ENCODE peak calls at places on chromosomes 3 and 15, in five cellular contexts. G is K562, R is SK-N-SH, O is HepG2, C is GM12878. K is an unnamed sample.

GRCh38 chr3:113270786-113271185 is 59.4 kb downstream of the BOC start:
- DNase-seq in G (no peak), R (no peak), O (no peak), C (no peak), K (no peak)

GRCh38 chr3:9448643-9449042 is 51.2 kb downstream of the SETD5 start:
- DNase-seq in G (no peak), R (no peak), O (no peak), C (no peak), K (no peak)

GRCh38 chr3:47028146-47028545 is 48.7 kb downstream of the NBEAL2 start:
- DNase-seq in G (no peak), R (no peak), O (no peak), C (no peak), K (no peak)

GRCh38 chr3:62990704-62991413 is 115.6 kb upstream of the CADPS start:
- DNase-seq in G (no peak), R (no peak), O (no peak), C (no peak), K (no peak)

GRCh38 chr3:185715091-185715490 is 109.8 kb downstream of the IGF2BP2 start:
- DNase-seq in G (no peak), R (no peak), O (no peak), C (no peak), K (no peak)

GRCh38 chr15:64847448-64847847 is 5.7 kb downstream of the PLEKHO2 start:
- DNase-seq in G (no peak), R (no peak), O (no peak), C (no peak), K (no peak)

GRCh38 chr3:204102-204501 is 7.5 kb downstream of the CHL1 start:
- DNase-seq in G (no peak), R (no peak), O (no peak), C (no peak), K (no peak)

GRCh38 chr15:92020207-92020606 is 166.7 kb downstream of the SLCO3A1 start:
- DNase-seq in G (no peak), R (no peak), O (no peak), C (no peak), K (no peak)

GRCh38 chr3:3927198-3927597 is 128.0 kb downstream of the LRRN1 start:
- DNase-seq in G (no peak), R (no peak), O (no peak), C (no peak), K (no peak)

GRCh38 chr3:46705751-46706572 is 4.8 kb downstream of the TMIE start:
- DNase-seq in G (no peak), R (no peak), O (no peak), C (no peak), K (no peak)

GRCh38 chr3:117404153-117404552 is 694.6 kb downstream of the TUSC7 start:
- DNase-seq in G (no peak), R (no peak), O (no peak), C (no peak), K (no peak)

GRCh38 chr15:60737217-60737616 is 258.3 kb upstream of the ICE2 start:
- DNase-seq in G (peak; percentile 11), R (no peak), O (no peak), C (no peak), K (no peak)

DNA sequence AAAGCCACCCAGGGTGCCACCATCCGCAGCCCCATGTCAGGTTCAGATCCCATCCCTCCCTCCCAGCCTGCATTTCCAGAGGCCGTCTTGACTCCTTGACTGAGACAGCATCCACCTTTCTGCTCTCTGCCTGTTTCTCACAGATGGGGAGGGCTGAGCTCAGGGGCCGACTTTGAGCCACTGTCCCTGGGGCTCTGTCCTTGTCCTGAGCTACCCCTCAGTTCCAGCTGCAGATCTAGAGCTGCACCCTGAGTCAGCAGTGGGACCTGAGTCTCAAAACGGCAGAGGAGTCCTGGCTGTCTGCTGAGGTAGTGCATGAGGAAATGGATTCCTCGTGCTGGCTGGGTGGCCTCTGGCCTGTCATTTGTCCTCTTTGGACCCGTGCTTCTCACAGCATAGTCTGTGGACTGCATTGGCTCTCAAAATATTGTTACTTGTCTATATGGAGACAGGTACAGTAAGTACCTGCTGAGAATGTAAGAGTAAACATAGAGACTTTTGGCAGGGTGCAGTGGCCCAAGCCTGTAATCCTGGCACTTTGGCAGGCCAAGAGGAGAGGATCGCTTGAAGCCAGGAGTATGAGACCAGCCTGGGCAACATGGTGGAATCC is 22.3 kb downstream of the RPLP1 start:
- DNase-seq in G (no peak), R (no peak), O (no peak), C (no peak), K (no peak)
- TF ChIP-seq POLR2AphosphoS5 in G (no peak), R (no peak), O (no peak), C (no peak), K (no peak)

DNA sequence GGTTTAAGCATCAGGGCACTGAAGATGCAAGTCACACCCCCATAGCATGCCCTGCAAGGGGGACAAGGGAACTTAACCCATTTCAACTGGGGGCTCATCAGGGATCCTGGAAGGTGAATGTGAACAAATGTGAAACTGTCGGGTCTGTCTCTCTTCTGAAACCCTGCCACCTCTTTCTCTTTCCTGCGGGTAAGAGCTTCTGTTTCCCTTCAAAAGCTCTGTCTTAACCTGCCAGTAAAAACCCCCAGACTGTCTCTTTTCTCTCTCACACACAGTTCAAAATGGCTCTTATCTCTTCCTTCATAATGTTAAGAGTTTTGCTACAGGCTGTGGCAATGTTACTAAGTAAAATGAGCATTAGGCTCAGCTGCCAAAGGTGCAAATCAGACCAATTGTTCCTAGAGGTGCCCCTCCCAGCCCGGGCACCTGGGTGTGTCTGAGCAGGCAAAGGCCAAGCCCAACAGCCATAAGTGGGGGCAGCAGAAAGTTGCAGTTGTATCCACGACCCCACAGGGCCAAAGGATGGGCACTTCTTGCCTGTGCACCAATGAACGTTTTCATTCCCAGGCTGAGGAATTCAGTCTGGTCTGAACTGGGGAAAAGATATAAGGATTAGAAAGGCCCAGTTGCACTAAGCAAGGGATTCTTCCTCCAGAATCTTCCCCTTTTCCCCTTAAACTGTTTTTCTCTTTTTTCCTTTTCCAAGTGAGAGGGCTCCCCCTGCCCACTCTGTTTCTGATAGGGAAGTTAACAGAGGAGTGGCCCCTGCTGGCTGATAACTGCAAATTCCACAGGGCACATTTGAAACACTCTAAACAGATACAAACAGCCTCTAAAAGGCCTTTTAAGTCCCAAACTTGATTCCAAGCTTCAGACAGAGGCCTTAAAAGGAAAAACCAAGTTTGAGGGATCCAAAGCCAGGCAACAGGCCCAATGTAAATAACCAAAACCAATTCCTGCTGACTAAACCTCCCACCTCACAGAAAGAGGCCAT is 113.8 kb upstream of the EPHA6 start:
- DNase-seq in G (no peak), R (no peak), O (no peak), C (no peak), K (no peak)
- TF ChIP-seq GABPA in G (no peak), R (no peak), O (no peak), C (no peak), K (no peak)

GRCh38 chr15:59327942-59328341 is 44.7 kb downstream of the MYO1E start:
- DNase-seq in G (no peak), R (no peak), O (no peak), C (no peak), K (peak; percentile 16)

GRCh38 chr15:59332009-59332408 is 40.7 kb downstream of the MYO1E start:
- DNase-seq in G (no peak), R (no peak), O (no peak), C (no peak), K (no peak)

GRCh38 chr15:59330649-59331048 is 42.0 kb downstream of the MYO1E start:
- DNase-seq in G (no peak), R (no peak), O (peak; percentile 10), C (no peak), K (no peak)

GRCh38 chr15:59329091-59329490 is 43.6 kb downstream of the MYO1E start:
- DNase-seq in G (no peak), R (no peak), O (no peak), C (no peak), K (no peak)

GRCh38 chr15:59329570-59330350 is 42.9 kb downstream of the MYO1E start:
- DNase-seq in G (no peak), R (no peak), O (peak; percentile 76), C (no peak), K (no peak)
- TF ChIP-seq REST in G (no peak), R (no peak), O (no peak), C (no peak), K (no peak)

GRCh38 chr15:82674873-82675272 is 27.7 kb upstream of the CPEB1 start:
- DNase-seq in G (no peak), R (no peak), O (no peak), C (no peak), K (no peak)

GRCh38 chr15:82677720-82678323 is 30.7 kb upstream of the CPEB1 start:
- DNase-seq in G (peak; percentile 34), R (no peak), O (no peak), C (no peak), K (no peak)

GRCh38 chr15:82681371-82681770 is 28.3 kb downstream of the AP3B2 start:
- DNase-seq in G (no peak), R (no peak), O (no peak), C (no peak), K (no peak)

GRCh38 chr15:82679626-82680199 is 30.0 kb downstream of the AP3B2 start:
- DNase-seq in G (no peak), R (no peak), O (no peak), C (no peak), K (no peak)

DNA sequence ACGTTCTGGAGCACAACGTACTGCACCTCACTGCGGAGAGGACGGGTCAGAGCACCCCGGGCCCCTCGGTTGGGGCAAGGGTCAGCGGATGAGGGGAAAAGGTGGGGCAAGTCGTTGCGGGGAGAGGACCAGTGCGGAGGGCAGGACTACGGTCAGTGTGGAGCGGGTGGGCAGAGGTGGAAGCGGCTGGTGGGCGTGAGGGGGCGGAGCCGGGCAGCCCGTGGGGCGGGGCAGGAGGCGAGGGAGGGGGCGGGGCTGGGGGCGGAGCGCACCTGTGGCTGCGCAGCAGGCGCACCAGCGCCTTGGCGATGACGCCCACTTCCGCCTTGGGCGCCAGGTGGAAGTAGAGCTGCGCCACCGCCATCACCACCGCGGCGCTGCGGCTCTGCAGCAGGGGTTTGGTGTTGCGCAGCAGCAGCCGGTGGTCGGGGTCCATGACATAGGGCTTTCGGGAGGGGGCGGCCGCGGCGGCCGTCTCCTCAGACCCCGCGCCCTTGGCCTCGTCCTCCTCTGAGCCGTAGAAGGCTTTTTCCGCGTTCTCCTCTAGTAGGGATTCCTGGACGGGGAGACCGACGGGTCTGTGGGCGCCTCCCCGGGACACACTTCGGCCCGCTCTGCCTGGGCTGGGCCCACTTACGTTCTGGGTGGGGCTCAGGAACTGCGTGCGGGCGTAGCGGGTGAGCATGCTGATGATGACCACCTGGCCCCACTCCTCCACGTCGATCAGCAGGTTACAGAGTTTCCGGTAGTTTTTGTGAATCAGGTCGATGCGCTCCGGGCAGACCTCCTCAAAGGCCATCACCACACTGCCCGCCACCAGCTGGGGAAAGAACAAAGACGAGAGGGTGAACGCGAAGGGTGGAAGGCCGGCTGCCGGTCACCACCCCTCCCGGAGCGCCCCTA is 29.2 kb downstream of the AP3B2 start:
- DNase-seq in G (peak; percentile 98), R (peak; percentile 77), O (no peak), C (no peak), K (peak; percentile 13)
- TF ChIP-seq POLR2AphosphoS5 in G (peak; percentile 82), R (no peak), O (no peak), C (peak; percentile 47), K (no peak)

GRCh38 chr3:11367116-11367781 is 95.1 kb downstream of the ATG7 start:
- DNase-seq in G (no peak), R (no peak), O (peak; percentile 34), C (no peak), K (peak; percentile 43)
- TF ChIP-seq GABPA in G (no peak), R (no peak), O (no peak), C (no peak), K (no peak)

K was measured in HL-60.